ENCODE peak calls at places on chromosomes 13 and 19, in four cellular contexts. H, N, R and V are unnamed samples.

GRCh38 chr13:47503468-47503867 is 497.6 kb downstream of the SUCLA2 start:
- DNase-seq in R (no peak), N (no peak), H (no peak), V (no peak)

GRCh38 chr19:49546825-49547565 is 19.2 kb downstream of the RCN3 start:
- DNase-seq in H (peak; percentile 98), N (no peak), R (peak; percentile 82), V (peak; percentile 78)

GRCh38 chr19:19062454-19063182 is 1.2 kb upstream of the SLC25A42 start:
- DNase-seq in H (peak; percentile 46), R (no peak), N (no peak), V (no peak)

GRCh38 chr19:38211206-38211605 is 12.8 kb downstream of the DPF1 start:
- DNase-seq in N (no peak), R (no peak), H (peak; percentile 70), V (peak; percentile 64)

GRCh38 chr13:80654638-80655249 is 313.8 kb upstream of the SPRY2 start:
- DNase-seq in H (peak; percentile 8), R (no peak), N (no peak), V (no peak)

GRCh38 chr19:48051345-48052033 is 7.6 kb upstream of the CABP5 start:
- DNase-seq in N (no peak), R (no peak), H (no peak), V (no peak)

GRCh38 chr13:40549500-40550094 is 116.8 kb downstream of the FOXO1 start:
- DNase-seq in R (no peak), N (peak; percentile 77), H (no peak), V (no peak)

GRCh38 chr19:44476559-44477408 is 23.5 kb downstream of the ZNF180 start:
- DNase-seq in N (no peak), R (peak; percentile 19), H (peak; percentile 46), V (no peak)

GRCh38 chr13:47397739-47398138 is 500.9 kb upstream of the HTR2A start:
- DNase-seq in N (no peak), H (peak; percentile 27), R (no peak), V (no peak)

GRCh38 chr19:43675269-43675879 is 5.4 kb upstream of the PLAUR start:
- DNase-seq in N (no peak), H (peak; percentile 32), R (no peak), V (no peak)

GRCh38 chr13:21674271-21675009 is 3.6 kb downstream of the FGF9 start:
- DNase-seq in N (peak; percentile 53), R (peak; percentile 21), H (peak; percentile 65), V (peak; percentile 40)

GRCh38 chr19:2252481-2253105 is 3.5 kb downstream of the AMH start:
- DNase-seq in R (no peak), N (no peak), H (peak; percentile 58), V (no peak)

GRCh38 chr19:13011653-13012389 is 16.5 kb downstream of the NFIX start:
- DNase-seq in H (peak; percentile 78), R (no peak), N (peak; percentile 68), V (peak; percentile 64)

GRCh38 chr19:40282920-40283319 is 2.2 kb downstream of the AKT2 start:
- DNase-seq in H (no peak), R (no peak), N (no peak), V (no peak)

GRCh38 chr19:474126-475078 is 13.6 kb upstream of the SHC2 start:
- DNase-seq in R (no peak), H (peak; percentile 51), N (no peak), V (no peak)

GRCh38 chr19:37933965-37934364 is 27.0 kb downstream of the SIPA1L3 start:
- DNase-seq in H (no peak), N (peak; percentile 75), R (no peak), V (no peak)

GRCh38 chr19:58386166-58386575 is 898 bp upstream of the RPS5 start:
- DNase-seq in N (no peak), H (no peak), R (peak; percentile 23), V (peak; percentile 25)

GRCh38 chr13:97310809-97311436 is 88.8 kb downstream of the MBNL2 start:
- DNase-seq in N (no peak), R (no peak), H (no peak), V (no peak)

GRCh38 chr19:44741841-44742352 is 6.6 kb upstream of the BCL3 start:
- DNase-seq in R (no peak), H (no peak), N (peak; percentile 99), V (peak; percentile 59)

GRCh38 chr19:16363852-16364230 is 39.2 kb downstream of the KLF2 start:
- DNase-seq in H (no peak), N (no peak), R (no peak), V (no peak)
- H3K27ac ChIP-seq in H (peak overlapping the region; percentile 3), N (peak overlapping the region; percentile 16), R (peak overlapping the region; percentile 99), V (no peak overlapping the region)

GRCh38 chr19:42109896-42110295 is 22.4 kb downstream of the POU2F2 start:
- DNase-seq in R (no peak), N (no peak), H (no peak), V (no peak)

GRCh38 chr19:42111384-42111783 is 20.9 kb downstream of the POU2F2 start:
- DNase-seq in H (no peak), N (no peak), R (no peak), V (no peak)

GRCh38 chr19:42110658-42111057 is 21.6 kb downstream of the POU2F2 start:
- DNase-seq in H (no peak), N (no peak), R (no peak), V (no peak)

GRCh38 chr19:42113641-42114348 is 18.5 kb downstream of the POU2F2 start:
- DNase-seq in H (peak; percentile 65), R (no peak), N (peak; percentile 67), V (peak; percentile 80)

GRCh38 chr19:42111811-42112210 is 20.4 kb downstream of the POU2F2 start:
- DNase-seq in H (no peak), N (no peak), R (no peak), V (no peak)
- H3K27ac ChIP-seq in H (no peak overlapping the region), N (no peak overlapping the region), R (no peak overlapping the region), V (no peak overlapping the region)

GRCh38 chr13:48591889-48592725 is 59.2 kb upstream of the RCBTB2 start:
- DNase-seq in N (no peak), H (peak; percentile 61), R (no peak), V (no peak)

GRCh38 chr13:48595330-48596127 is 58.2 kb upstream of the CYSLTR2 start:
- DNase-seq in H (peak; percentile 68), N (no peak), R (peak; percentile 57), V (peak; percentile 61)

GRCh38 chr13:48596128-48596429 is 57.6 kb upstream of the CYSLTR2 start:
- DNase-seq in H (no peak), R (no peak), N (no peak), V (no peak)

GRCh38 chr13:48593551-48593950 is 60.2 kb upstream of the CYSLTR2 start:
- DNase-seq in N (no peak), H (no peak), R (no peak), V (no peak)

GRCh38 chr13:48594080-48594815 is 59.5 kb upstream of the CYSLTR2 start:
- DNase-seq in N (no peak), R (no peak), H (peak; percentile 42), V (no peak)
- H3K27ac ChIP-seq in N (no peak overlapping the region), R (no peak overlapping the region), H (peak overlapping the region; percentile 90), V (no peak overlapping the region)

DNA sequence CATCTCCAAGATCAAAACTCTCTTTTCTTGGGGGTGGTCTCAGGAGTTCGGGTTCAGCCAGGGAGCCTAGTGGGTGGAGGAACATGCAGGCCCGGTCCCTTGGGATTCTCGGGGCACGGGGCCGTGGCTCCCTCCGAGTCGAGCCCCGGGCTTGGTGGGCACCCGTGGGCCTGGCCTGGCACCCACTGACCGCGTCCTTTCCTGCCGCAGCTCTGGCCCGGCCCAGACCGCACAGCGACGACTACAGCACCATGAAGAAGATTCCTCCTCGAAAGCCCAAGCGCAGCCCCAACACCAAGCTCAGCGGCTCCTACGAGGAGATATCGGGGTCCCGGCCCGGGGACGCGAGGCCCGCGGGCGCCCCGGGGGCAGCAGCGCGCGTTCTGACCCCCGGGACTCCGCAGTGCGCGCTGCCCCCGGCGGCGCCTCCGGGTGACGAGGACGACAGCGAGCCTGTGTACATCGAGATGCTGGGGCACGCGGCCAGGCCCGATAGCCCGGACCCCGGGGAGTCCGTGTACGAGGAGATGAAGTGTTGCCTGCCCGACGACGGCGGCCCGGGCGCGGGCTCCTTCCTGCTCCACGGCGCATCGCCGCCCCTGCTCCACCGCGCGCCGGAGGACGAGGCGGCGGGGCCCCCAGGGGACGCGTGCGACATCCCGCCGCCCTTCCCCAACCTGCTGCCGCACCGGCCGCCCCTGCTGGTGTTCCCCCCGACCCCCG is 510.8 kb downstream of the MYO16 start:
- DNase-seq in R (no peak), H (peak; percentile 27), N (no peak), V (no peak)
- H3K27ac ChIP-seq in R (no peak overlapping the region), H (no peak overlapping the region), N (no peak overlapping the region), V (no peak overlapping the region)